ENCODE peak calls at places on chromosomes 7 and 10, in nine cellular contexts. A, P, T, Y, Q, J, O, L and K are unnamed samples.

GRCh38 chr7:106598663-106599342 is 62.2 kb downstream of the CCDC71L start:
- DNase-seq in P (peak; percentile 2), Q (peak; percentile 16), T (peak; percentile 86), J (peak; percentile 60), L (peak; percentile 26), Y (peak; percentile 71), O (peak; percentile 71), A (peak; percentile 80), K (peak; percentile 54)

GRCh38 chr7:51356849-51357516 is 40.4 kb upstream of the COBL start:
- DNase-seq in Y (no peak), Q (no peak), T (no peak), P (no peak), L (peak; percentile 54), J (no peak), O (no peak), A (no peak), K (no peak)

GRCh38 chr10:104038537-104038936 is 47.1 kb downstream of the COL17A1 start:
- DNase-seq in T (no peak), A (no peak), J (no peak), Y (no peak), L (no peak), Q (no peak), O (no peak), P (no peak), K (no peak)

GRCh38 chr10:131929122-131929845 is 28.5 kb downstream of the PPP2R2D start:
- DNase-seq in Y (no peak), P (no peak), L (no peak), T (peak; percentile 68), O (no peak), J (no peak), Q (no peak), A (no peak), K (no peak)

GRCh38 chr7:74495112-74495880 is 41.6 kb downstream of the GTF2IRD1 start:
- DNase-seq in Y (no peak), Q (peak; percentile 48), A (no peak), P (no peak), T (no peak), O (no peak), L (no peak), J (no peak), K (no peak)

GRCh38 chr10:96709525-96709924 is 10.8 kb downstream of the PIK3AP1 start:
- DNase-seq in O (no peak), Y (no peak), Q (no peak), P (no peak), A (no peak), L (no peak), J (no peak), T (no peak), K (no peak)

GRCh38 chr7:91718071-91718470 is 162.4 kb downstream of the MTERF1 start:
- DNase-seq in Q (no peak), T (no peak), O (no peak), L (no peak), A (peak; percentile 4), Y (no peak), J (peak; percentile 15), P (no peak), K (no peak)

GRCh38 chr7:35716038-35716803 is 21.3 kb upstream of the HERPUD2 start:
- DNase-seq in L (no peak), J (peak; percentile 31), Q (no peak), A (no peak), Y (no peak), P (peak; percentile 57), T (no peak), O (no peak), K (peak; percentile 30)

GRCh38 chr7:137619181-137619580 is 227.6 kb downstream of the DGKI start:
- DNase-seq in P (no peak), J (no peak), Q (no peak), A (no peak), O (no peak), Y (no peak), L (no peak), T (no peak), K (no peak)

DNA sequence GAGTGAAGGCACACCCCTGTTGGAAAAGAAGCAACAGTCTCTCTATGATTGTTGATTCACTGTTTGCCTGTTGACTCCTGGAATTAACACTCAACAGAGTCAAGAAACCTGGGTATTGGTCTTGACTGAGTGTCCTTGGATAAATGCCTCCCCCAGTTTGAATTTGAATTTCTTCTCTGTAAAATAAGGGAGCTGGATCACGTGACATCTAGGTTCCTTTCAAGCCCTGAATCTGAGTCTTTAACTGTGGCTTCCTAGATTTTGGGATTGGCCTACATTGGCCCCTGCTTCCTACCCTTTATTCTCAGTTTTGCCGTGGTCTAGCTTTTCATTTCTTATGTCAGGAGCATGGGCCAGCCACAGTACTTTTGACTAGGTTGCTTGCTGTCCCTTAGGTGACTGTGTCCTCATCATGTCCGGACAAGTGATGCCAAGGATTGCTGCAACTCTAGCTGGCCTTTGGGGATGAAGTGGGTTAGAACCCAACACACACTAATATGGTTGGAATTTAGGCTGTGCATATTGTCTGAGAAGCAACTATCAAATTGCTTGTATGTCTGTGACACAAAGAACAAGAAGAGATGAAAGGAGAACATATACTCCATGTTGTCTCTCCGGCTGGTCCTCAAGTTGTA is 35.4 kb downstream of the CALD1 start:
- DNase-seq in L (no peak), Y (no peak), O (no peak), J (no peak), Q (no peak), A (no peak), T (no peak), P (no peak), K (no peak)
- H3K27ac ChIP-seq in L (no peak overlapping the region), Y (no peak overlapping the region), O (no peak overlapping the region), J (peak overlapping the region; percentile 4), Q (no peak overlapping the region), A (no peak overlapping the region), T (peak overlapping the region; percentile 33), P (no peak overlapping the region), K (no peak overlapping the region)

GRCh38 chr10:29326886-29327789 is 38.3 kb downstream of the LYZL1 start:
- DNase-seq in A (no peak), O (no peak), J (no peak), Y (no peak), Q (no peak), T (no peak), P (no peak), L (peak; percentile 94), K (no peak)
- H3K27ac ChIP-seq in A (no peak overlapping the region), O (no peak overlapping the region), J (no peak overlapping the region), Y (no peak overlapping the region), Q (no peak overlapping the region), T (no peak overlapping the region), P (no peak overlapping the region), L (peak overlapping the region; percentile 97), K (no peak overlapping the region)

GRCh38 chr10:116611153-116611545 is 9.6 kb upstream of the PNLIPRP2 start:
- DNase-seq in P (no peak), L (no peak), A (no peak), Q (no peak), Y (no peak), J (no peak), O (no peak), T (no peak), K (peak; percentile 85)
- H3K27ac ChIP-seq in P (no peak overlapping the region), L (no peak overlapping the region), A (no peak overlapping the region), Q (no peak overlapping the region), Y (no peak overlapping the region), J (no peak overlapping the region), O (no peak overlapping the region), T (no peak overlapping the region), K (peak overlapping the region; percentile 78)

GRCh38 chr7:155262010-155262409 is 35.7 kb upstream of the INSIG1 start:
- DNase-seq in O (no peak), Y (no peak), L (no peak), Q (no peak), J (no peak), T (no peak), P (no peak), A (no peak), K (no peak)
- H3K27ac ChIP-seq in O (no peak overlapping the region), Y (no peak overlapping the region), L (no peak overlapping the region), Q (no peak overlapping the region), J (no peak overlapping the region), T (no peak overlapping the region), P (no peak overlapping the region), A (no peak overlapping the region), K (no peak overlapping the region)

GRCh38 chr7:150612925-150613324 is 19.3 kb downstream of the GIMAP6 start:
- DNase-seq in L (no peak), A (no peak), O (no peak), Y (no peak), J (no peak), T (no peak), Q (no peak), P (no peak), K (no peak)

GRCh38 chr7:150610193-150610592 is 22.0 kb downstream of the GIMAP6 start:
- DNase-seq in P (no peak), L (no peak), T (no peak), Q (no peak), Y (no peak), J (no peak), A (no peak), O (no peak), K (no peak)
- H3K27ac ChIP-seq in P (no peak overlapping the region), L (no peak overlapping the region), T (peak overlapping the region; percentile 49), Q (peak overlapping the region; percentile 77), Y (no peak overlapping the region), J (no peak overlapping the region), A (no peak overlapping the region), O (no peak overlapping the region), K (no peak overlapping the region)